ENCODE peak calls at places on chromosomes 11 and 22, in four cellular contexts. O, G, H and N are unnamed samples.

GRCh38 chr22:38298312-38299000 is 18.8 kb downstream of the CSNK1E start:
- DNase-seq in O (no peak), G (no peak), H (no peak), N (no peak)

GRCh38 chr11:62241095-62241494 is 944 bp upstream of the SCGB1D2 start:
- DNase-seq in O (no peak), G (no peak), H (no peak), N (no peak)

GRCh38 chr22:48943567-48944432 is 883.9 kb downstream of the BRD1 start:
- DNase-seq in O (no peak), G (peak), H (no peak), N (no peak)

GRCh38 chr11:46044601-46045000 is 76.7 kb downstream of the PHF21A start:
- DNase-seq in O (no peak), G (no peak), H (no peak), N (no peak)

GRCh38 chr11:13338437-13339069 is 61.0 kb downstream of the BMAL1 start:
- DNase-seq in O (no peak), G (no peak), H (no peak), N (peak)

GRCh38 chr11:76456571-76456970 is 11.8 kb downstream of the EMSY start:
- DNase-seq in O (no peak), G (no peak), H (no peak), N (no peak)

GRCh38 chr11:120703358-120704152 is 192.0 kb downstream of the GRIK4 start:
- DNase-seq in O (no peak), G (no peak), H (no peak), N (no peak)

GRCh38 chr22:27732391-27732790 is 69.2 kb downstream of the MN1 start:
- DNase-seq in O (no peak), G (no peak), H (no peak), N (no peak)

GRCh38 chr11:20208622-20209090 is 48.4 kb upstream of the DBX1 start:
- DNase-seq in O (no peak), G (no peak), H (no peak), N (no peak)

GRCh38 chr11:76995177-76995576 is 39.0 kb upstream of the B3GNT6 start:
- DNase-seq in O (no peak), G (no peak), H (no peak), N (no peak)

GRCh38 chr11:113974741-113975470 is at the start of gene HTR3A:
- DNase-seq in O (no peak), G (peak), H (no peak), N (no peak)

GRCh38 chr11:95500466-95500865 is 269.5 kb upstream of the SESN3 start:
- DNase-seq in O (no peak), G (no peak), H (no peak), N (no peak)

GRCh38 chr11:113376156-113376555 is 11.4 kb upstream of the ANKK1 start:
- DNase-seq in O (no peak), G (no peak), H (peak), N (no peak)

GRCh38 chr11:88318017-88318416 is 19.5 kb downstream of the CTSC start:
- DNase-seq in O (no peak), G (no peak), H (no peak), N (no peak)

GRCh38 chr11:17747131-17747955 is 12.8 kb downstream of the KCNC1 start:
- DNase-seq in O (no peak), G (no peak), H (no peak), N (no peak)

GRCh38 chr11:60987577-60988277 is 16.2 kb downstream of the CD6 start:
- DNase-seq in O (no peak), G (no peak), H (no peak), N (no peak)

GRCh38 chr11:21142007-21142406 is 472.6 kb downstream of the NELL1 start:
- DNase-seq in O (no peak), G (peak), H (no peak), N (no peak)

GRCh38 chr11:45926536-45927331 is 4.3 kb downstream of the LARGE2 start:
- DNase-seq in O (no peak), G (no peak), H (no peak), N (no peak)